ENCODE peak calls at places on chromosomes 12 and 14, in four cellular contexts. P is IMR-90, N is K562, J is GM12878. A is an unnamed sample.

GRCh38 chr12:77685112-77685511 is 145.6 kb upstream of the NAV3 start:
- DNase-seq in P (peak), N (no peak), J (peak), A (peak)

GRCh38 chr12:77782034-77782433 is 48.7 kb upstream of the NAV3 start:
- DNase-seq in P (no peak), N (no peak), J (no peak), A (no peak)

GRCh38 chr12:128619263-128619662 is 204.5 kb downstream of the SLC15A4 start:
- DNase-seq in P (no peak), N (no peak), J (no peak), A (no peak)

GRCh38 chr12:46523863-46524770 is 151.5 kb upstream of the SLC38A2 start:
- DNase-seq in P (peak), N (peak), J (no peak), A (peak)

GRCh38 chr14:42930058-42930457 is 1323.4 kb downstream of the LRFN5 start:
- DNase-seq in P (peak), N (no peak), J (no peak), A (no peak)

GRCh38 chr12:40212566-40212965 is 12.2 kb upstream of the LRRK2 start:
- DNase-seq in P (no peak), N (no peak), J (no peak), A (no peak)

GRCh38 chr14:73069585-73069984 is 11.3 kb downstream of the RBM25 start:
- DNase-seq in P (no peak), N (no peak), J (no peak), A (no peak)

GRCh38 chr14:72781476-72782181 is 112.3 kb downstream of the DPF3 start:
- DNase-seq in P (peak), N (no peak), J (no peak), A (peak)

GRCh38 chr12:56129210-56129691 is 1.2 kb downstream of the ESYT1 start:
- DNase-seq in P (peak), N (peak), J (no peak), A (peak)

GRCh38 chr12:70788774-70789173 is 131.8 kb downstream of the PTPRR start:
- DNase-seq in P (no peak), N (no peak), J (no peak), A (no peak)

GRCh38 chr12:30268036-30268435 is 427.6 kb downstream of the IPO8 start:
- DNase-seq in P (no peak), N (no peak), J (no peak), A (no peak)

GRCh38 chr12:115051378-115051777 is 367.4 kb upstream of the TBX3 start:
- DNase-seq in P (no peak), N (no peak), J (no peak), A (no peak)

GRCh38 chr12:106633451-106633823 is 50.6 kb downstream of the RFX4 start:
- DNase-seq in P (no peak), N (no peak), J (no peak), A (no peak)

GRCh38 chr12:106223485-106224391 is 24.1 kb downstream of the CKAP4 start:
- DNase-seq in P (peak), N (peak), J (no peak), A (peak)

GRCh38 chr12:53955036-53955775 is 503 bp downstream of the HOXC12 start:
- DNase-seq in P (no peak), N (no peak), J (no peak), A (no peak)

GRCh38 chr12:51533799-51534198 is 57.2 kb upstream of the SCN8A start:
- DNase-seq in P (peak), N (no peak), J (no peak), A (peak)

GRCh38 chr14:87252103-87252502 is 740.9 kb downstream of the GALC start:
- DNase-seq in P (no peak), N (no peak), J (no peak), A (no peak)

GRCh38 chr14:87254331-87254730 is 738.7 kb downstream of the GALC start:
- DNase-seq in P (no peak), N (no peak), J (no peak), A (no peak)

GRCh38 chr14:87255046-87255445 is 737.9 kb downstream of the GALC start:
- DNase-seq in P (no peak), N (no peak), J (no peak), A (no peak)

GRCh38 chr14:87250992-87251391 is 742.0 kb downstream of the GALC start:
- DNase-seq in P (no peak), N (no peak), J (no peak), A (no peak)
- TF ChIP-seq FOS in P (no peak), N (no peak), J (no peak), A (no peak)

GRCh38 chr14:65620195-65620594 is 207.7 kb downstream of the FUT8 start:
- DNase-seq in P (no peak), N (no peak), J (no peak), A (no peak)
- TF ChIP-seq FOS in P (no peak), N (no peak), J (no peak), A (no peak)

GRCh38 chr14:59585891-59586554 is 9.4 kb upstream of the CCDC175 start:
- DNase-seq in P (peak), N (no peak), J (no peak), A (peak)
- TF ChIP-seq FOS in P (no peak), N (no peak), J (no peak), A (no peak)

GRCh38 chr14:100084591-100084990 is 19.4 kb downstream of the EVL start:
- DNase-seq in P (no peak), N (no peak), J (no peak), A (no peak)

GRCh38 chr14:100080206-100080605 is 15.0 kb downstream of the EVL start:
- DNase-seq in P (no peak), N (no peak), J (no peak), A (no peak)

GRCh38 chr14:100083706-100084105 is 18.5 kb downstream of the EVL start:
- DNase-seq in P (peak), N (no peak), J (no peak), A (no peak)

GRCh38 chr14:100082723-100083122 is 17.5 kb downstream of the EVL start:
- DNase-seq in P (no peak), N (no peak), J (no peak), A (no peak)

DNA sequence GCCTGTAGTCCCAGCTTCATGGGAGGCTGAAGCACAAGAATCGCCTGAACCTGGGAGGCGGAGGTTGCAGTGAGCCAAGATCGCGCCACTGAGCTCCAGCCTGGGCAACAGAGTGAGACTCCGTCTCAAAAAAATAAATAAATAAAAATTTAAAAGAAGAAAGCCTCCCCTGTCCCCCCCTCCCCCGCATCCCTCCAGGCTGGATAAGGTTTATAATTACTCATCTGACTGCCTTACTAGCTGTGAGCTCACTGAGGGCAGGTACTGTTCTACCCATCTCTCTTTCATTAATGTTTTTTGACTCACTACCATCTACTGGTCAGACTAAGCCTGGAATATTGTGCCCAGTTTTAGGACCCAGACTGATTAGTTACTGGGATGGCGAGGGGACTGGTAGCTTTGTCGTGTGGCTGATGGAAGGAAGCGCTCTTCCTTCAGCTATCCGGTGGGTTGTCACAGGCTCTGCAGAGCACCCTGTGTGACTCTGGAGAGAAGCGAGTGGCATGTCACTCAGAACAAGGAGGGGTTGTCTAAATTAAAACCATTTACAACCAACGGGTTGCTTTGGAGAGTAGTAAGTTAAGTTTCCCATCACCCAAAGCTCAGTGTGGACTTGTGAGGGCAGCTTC is 16.9 kb downstream of the EVL start:
- DNase-seq in P (no peak), N (no peak), J (no peak), A (no peak)
- TF ChIP-seq FOS in P (no peak), N (no peak), J (no peak), A (no peak)

GRCh38 chr12:132061197-132061596 is 82.9 kb downstream of the DDX51 start:
- DNase-seq in P (no peak), N (no peak), J (no peak), A (no peak)

GRCh38 chr12:132064641-132065040 is 79.5 kb downstream of the DDX51 start:
- DNase-seq in P (no peak), N (no peak), J (no peak), A (no peak)

GRCh38 chr12:132062481-132062880 is 81.6 kb downstream of the DDX51 start:
- DNase-seq in P (no peak), N (no peak), J (no peak), A (no peak)

GRCh38 chr12:132063491-132063890 is 80.6 kb downstream of the DDX51 start:
- DNase-seq in P (no peak), N (no peak), J (no peak), A (no peak)

DNA sequence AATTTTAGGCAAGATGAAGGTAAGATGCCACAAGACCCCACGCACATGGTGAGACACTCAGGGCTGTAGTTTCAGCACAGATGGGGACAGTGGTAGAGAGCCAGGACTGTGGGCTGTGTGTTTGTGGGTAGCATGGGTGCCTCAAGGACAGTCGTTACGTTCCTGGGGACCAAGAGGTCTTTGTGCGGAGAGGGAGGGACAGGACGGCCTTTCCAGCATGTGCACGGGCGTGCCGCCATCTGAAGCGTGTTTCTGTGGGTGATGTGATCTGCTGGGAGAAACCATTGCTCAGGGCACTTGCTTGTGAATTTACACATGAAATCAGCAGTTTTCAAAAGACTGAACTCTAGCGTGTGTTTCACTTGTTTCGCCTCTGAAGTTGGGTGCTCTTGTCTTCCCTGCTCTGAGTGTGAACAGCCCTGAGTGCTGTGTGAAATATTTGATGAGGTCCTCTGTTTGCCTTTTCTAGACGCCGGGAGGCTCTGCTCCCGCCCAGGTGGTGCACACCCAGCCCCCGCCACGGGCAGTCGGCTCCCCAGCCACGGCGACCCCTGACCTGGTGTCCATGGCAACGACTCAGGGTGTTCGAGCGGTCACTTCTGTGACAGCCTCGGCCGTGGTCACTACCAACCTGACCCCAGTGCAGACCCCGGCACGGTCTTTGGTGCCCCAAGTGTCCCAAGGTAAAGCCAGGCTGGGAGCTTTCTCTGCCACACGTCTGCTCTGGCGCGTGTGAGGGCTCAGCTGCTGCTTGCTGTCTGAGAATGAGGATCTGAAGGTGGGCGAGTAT is 82.3 kb downstream of the DDX51 start:
- DNase-seq in P (no peak), N (no peak), J (no peak), A (no peak)
- TF ChIP-seq FOS in P (no peak), N (no peak), J (no peak), A (no peak)

GRCh38 chr12:4292266-4293063 is 18.9 kb downstream of the CCND2 start:
- DNase-seq in P (no peak), N (no peak), J (no peak), A (no peak)
- TF ChIP-seq FOS in P (no peak), N (no peak), J (no peak), A (no peak)

GRCh38 chr12:467591-467990 is 7.9 kb downstream of the B4GALNT3 start:
- DNase-seq in P (no peak), N (no peak), J (no peak), A (no peak)

GRCh38 chr12:466762-467161 is 7.0 kb downstream of the B4GALNT3 start:
- DNase-seq in P (no peak), N (no peak), J (no peak), A (no peak)

GRCh38 chr12:473198-473597 is 13.5 kb downstream of the B4GALNT3 start:
- DNase-seq in P (no peak), N (no peak), J (no peak), A (no peak)

GRCh38 chr12:468671-469389 is 9.1 kb downstream of the B4GALNT3 start:
- DNase-seq in P (peak), N (no peak), J (no peak), A (peak)

GRCh38 chr12:470133-470532 is 10.4 kb downstream of the B4GALNT3 start:
- DNase-seq in P (no peak), N (no peak), J (no peak), A (no peak)
- TF ChIP-seq FOS in P (no peak), N (no peak), J (no peak), A (no peak)